ENCODE peak calls at places on chromosomes 16 and 17, in nine cellular contexts. P, T, V, G, F, L, K, R and S are unnamed samples.

GRCh38 chr16:48156790-48157209 is 1.0 kb upstream of the ABCC12 start:
- DNase-seq in G (peak; percentile 83), K (peak; percentile 91), L (peak; percentile 94), V (peak; percentile 84), R (peak; percentile 85), T (peak; percentile 83), P (peak; percentile 68), F (peak; percentile 84), S (peak; percentile 16)

GRCh38 chr17:73841431-73842060 is 197.3 kb upstream of the SDK2 start:
- DNase-seq in G (no peak), T (no peak), P (no peak), F (no peak), R (no peak), L (no peak), K (peak; percentile 17), V (no peak), S (no peak)

GRCh38 chr16:1769402-1770300 is 1.7 kb downstream of the NME3 start:
- DNase-seq in L (no peak), T (no peak), P (no peak), F (no peak), G (no peak), K (no peak), V (peak; percentile 41), R (no peak), S (no peak)

GRCh38 chr17:43328650-43329049 is 70.1 kb upstream of the ARL4D start:
- DNase-seq in L (no peak), P (no peak), G (no peak), V (no peak), R (no peak), K (no peak), F (no peak), T (no peak), S (no peak)

GRCh38 chr17:32100971-32101631 is 41.2 kb upstream of the RHOT1 start:
- DNase-seq in F (no peak), V (no peak), G (no peak), R (no peak), P (no peak), T (peak; percentile 71), K (no peak), L (no peak), S (no peak)

GRCh38 chr16:57591086-57591869 is 37.2 kb upstream of the ADGRG1 start:
- DNase-seq in K (peak; percentile 85), F (peak; percentile 73), T (peak; percentile 75), V (peak; percentile 81), P (no peak), R (peak; percentile 82), G (peak; percentile 68), L (peak; percentile 83), S (peak; percentile 53)

GRCh38 chr17:83062818-83063671 is 16.4 kb upstream of the METRNL start:
- DNase-seq in F (no peak), V (peak; percentile 26), P (no peak), L (peak; percentile 57), R (no peak), T (peak; percentile 18), K (no peak), G (no peak), S (no peak)

GRCh38 chr16:68232335-68232734 is 3.6 kb downstream of the ESRP2 start:
- DNase-seq in L (peak; percentile 63), K (no peak), R (no peak), V (peak; percentile 62), F (no peak), P (no peak), T (no peak), G (no peak), S (no peak)

GRCh38 chr16:2856061-2856670 is 1.8 kb downstream of the PRSS22 start:
- DNase-seq in F (no peak), G (no peak), R (no peak), P (no peak), T (peak; percentile 65), V (peak; percentile 62), L (no peak), K (peak; percentile 71), S (no peak)

GRCh38 chr17:73261952-73262675 is 434 bp upstream of the CPSF4L start:
- DNase-seq in V (peak; percentile 85), R (no peak), L (no peak), P (no peak), F (no peak), G (no peak), K (peak; percentile 63), T (peak; percentile 85), S (no peak)

GRCh38 chr17:42060231-42060630 is 9.8 kb upstream of the C17orf113 start:
- DNase-seq in V (peak; percentile 51), K (no peak), L (no peak), T (peak; percentile 55), F (no peak), P (no peak), G (no peak), R (no peak), S (no peak)

GRCh38 chr17:63222655-63223054 is 223.5 kb downstream of the CYB561 start:
- DNase-seq in T (no peak), P (no peak), L (no peak), V (no peak), R (peak; percentile 33), F (no peak), G (no peak), K (no peak), S (no peak)

GRCh38 chr16:67186550-67186950 is 2.8 kb upstream of the MATCAP1 start:
- DNase-seq in K (no peak), P (no peak), T (no peak), L (no peak), F (no peak), G (no peak), R (no peak), V (no peak), S (no peak)

GRCh38 chr17:13346996-13347762 is 254.6 kb downstream of the HS3ST3A1 start:
- DNase-seq in P (peak; percentile 86), L (no peak), R (peak; percentile 98), F (no peak), K (peak; percentile 68), G (no peak), T (no peak), V (no peak), S (peak; percentile 93)

GRCh38 chr17:37787055-37787720 is 42.3 kb upstream of the HNF1B start:
- DNase-seq in R (peak; percentile 72), V (peak; percentile 90), K (peak; percentile 73), L (no peak), T (peak; percentile 91), P (no peak), F (peak; percentile 9), G (no peak), S (peak; percentile 90)

GRCh38 chr17:30586818-30587595 is 109.8 kb downstream of the GOSR1 start:
- DNase-seq in P (no peak), V (no peak), F (no peak), R (peak; percentile 86), T (no peak), L (no peak), K (no peak), G (no peak), S (no peak)

GRCh38 chr17:6456914-6457687 is 12.8 kb downstream of the PIMREG start:
- DNase-seq in G (peak; percentile 29), F (no peak), V (peak; percentile 65), R (peak; percentile 76), P (no peak), T (peak; percentile 71), L (peak; percentile 38), K (peak; percentile 57), S (peak; percentile 18)

GRCh38 chr17:45184144-45184543 is 22.5 kb downstream of the HEXIM2 start:
- DNase-seq in K (no peak), L (no peak), T (no peak), V (no peak), P (no peak), R (no peak), G (no peak), F (no peak), S (no peak)

GRCh38 chr17:28983286-28984240 is 22.3 kb downstream of the SEZ6 start:
- DNase-seq in R (peak; percentile 11), V (no peak), K (no peak), F (no peak), G (no peak), T (no peak), P (no peak), L (no peak), S (no peak)

GRCh38 chr17:57597531-57598453 is 147.3 kb downstream of the CCDC182 start:
- DNase-seq in K (peak; percentile 77), L (peak; percentile 63), G (peak; percentile 60), R (peak; percentile 82), P (no peak), F (peak; percentile 72), V (peak; percentile 53), T (peak; percentile 72), S (no peak)
- TF ChIP-seq CTCF in K (peak; percentile 79), L (peak; percentile 85), G (peak; percentile 89), R (peak; percentile 85), P (peak; percentile 96), F (peak; percentile 81), V (peak; percentile 62), T (peak; percentile 77), S (peak; percentile 86)

DNA sequence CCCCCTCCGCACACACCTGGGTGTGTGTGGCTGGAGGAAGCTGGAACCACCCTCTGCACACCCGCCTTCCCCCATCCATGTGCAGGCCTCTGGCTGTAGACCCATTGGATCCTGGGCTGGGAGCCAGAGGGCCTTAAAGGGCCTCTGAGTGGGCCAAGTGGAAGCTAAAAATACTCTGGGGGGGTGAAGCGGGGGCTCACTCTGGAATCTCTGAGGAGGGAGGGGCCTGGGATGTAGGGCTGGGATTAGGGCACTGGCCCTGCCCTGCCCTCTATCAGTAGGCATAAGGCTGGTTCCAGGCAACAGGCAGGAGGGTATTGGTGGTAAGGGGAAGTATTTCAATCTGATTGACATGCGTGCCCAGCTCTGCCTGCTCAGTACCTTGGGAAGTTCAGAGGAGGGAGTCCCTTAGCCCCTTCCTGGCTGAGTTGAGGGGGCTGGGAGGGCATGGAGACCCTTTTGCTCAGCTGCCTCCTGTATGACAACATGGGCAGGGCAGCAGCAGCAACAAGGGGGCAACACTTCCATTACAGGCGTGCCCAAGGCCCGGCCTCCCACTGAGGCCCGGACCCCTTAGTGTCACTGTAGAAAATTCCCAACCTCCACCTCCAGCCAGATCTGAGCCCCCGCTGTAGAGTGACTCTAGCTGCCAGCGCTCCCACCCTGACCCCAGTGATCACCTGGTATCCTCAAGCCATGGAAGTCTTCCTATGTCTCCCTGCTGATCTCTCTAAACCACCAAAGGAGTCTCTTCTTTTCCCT is 5.2 kb downstream of the ITGA3 start:
- DNase-seq in T (peak; percentile 68), G (peak; percentile 90), V (peak; percentile 75), R (peak; percentile 75), P (no peak), L (peak; percentile 92), F (peak; percentile 91), K (no peak), S (no peak)
- TF ChIP-seq CTCF in T (no peak), G (no peak), V (no peak), R (no peak), P (no peak), L (peak; percentile 4), F (no peak), K (no peak), S (no peak)

GRCh38 chr17:58312824-58313223 is 15.8 kb downstream of the TSPOAP1 start:
- DNase-seq in T (no peak), K (peak; percentile 2), L (no peak), R (no peak), F (no peak), P (no peak), V (no peak), G (no peak), S (no peak)
- TF ChIP-seq CTCF in T (no peak), K (no peak), L (no peak), R (peak; percentile 15), F (no peak), P (no peak), V (no peak), G (no peak), S (no peak)

GRCh38 chr16:11692651-11693050 is 24.4 kb downstream of the SNN start:
- DNase-seq in K (no peak), V (no peak), T (no peak), F (no peak), P (no peak), G (no peak), R (no peak), L (no peak), S (no peak)
- TF ChIP-seq CTCF in K (no peak), V (no peak), T (no peak), F (no peak), P (no peak), G (no peak), R (no peak), L (no peak), S (no peak)